ENCODE peak calls at places on chromosomes 4 and X, in four cellular contexts. C, P, F and X are unnamed samples.

GRCh38 chr4:126687655-126688358 is 945.0 kb upstream of the INTU start:
- DNase-seq in C (no peak), P (no peak), F (no peak), X (no peak)

GRCh38 chr4:87498446-87498900 is 30.7 kb downstream of the SPARCL1 start:
- DNase-seq in C (no peak), P (no peak), F (no peak), X (no peak)

GRCh38 chr4:168248311-168248710 is 70.2 kb downstream of the DDX60 start:
- DNase-seq in C (no peak), P (no peak), F (no peak), X (no peak)

GRCh38 chr4:24603343-24603742 is 19.0 kb upstream of the DHX15 start:
- DNase-seq in C (no peak), P (no peak), F (no peak), X (no peak)

GRCh38 chr4:73019462-73020047 is 50.0 kb downstream of the COX18 start:
- DNase-seq in C (peak; percentile 18), P (no peak), F (peak; percentile 23), X (peak; percentile 64)

GRCh38 chr4:38670939-38671593 is 7.1 kb downstream of the KLF3 start:
- DNase-seq in C (no peak), P (no peak), F (no peak), X (no peak)

GRCh38 chr4:119035941-119036737 is 99.5 kb upstream of the MYOZ2 start:
- DNase-seq in C (no peak), P (no peak), F (no peak), X (no peak)

GRCh38 chrX:71911731-71912050 is 1.0 kb downstream of the NHSL2 start:
- DNase-seq in C (no peak), P (no peak), F (no peak), X (no peak)

GRCh38 chr4:55503164-55503563 is 43.5 kb downstream of the CLOCK start:
- DNase-seq in C (peak; percentile 2), P (no peak), F (no peak), X (peak; percentile 20)

GRCh38 chr4:186782302-186782701 is 58.6 kb upstream of the FAT1 start:
- DNase-seq in C (no peak), P (no peak), F (no peak), X (no peak)

GRCh38 chrX:17968367-17968766 is 107.3 kb upstream of the RAI2 start:
- DNase-seq in C (no peak), P (no peak), F (no peak), X (peak; percentile 21)

GRCh38 chr4:15149234-15149841 is 147.1 kb downstream of the CPEB2 start:
- DNase-seq in C (no peak), P (peak; percentile 33), F (no peak), X (peak; percentile 14)

GRCh38 chr4:157244348-157244747 is 23.8 kb downstream of the GRIA2 start:
- DNase-seq in C (no peak), P (no peak), F (no peak), X (no peak)

GRCh38 chr4:113677333-113677732 is 84.2 kb downstream of the CAMK2D start:
- DNase-seq in C (no peak), P (no peak), F (no peak), X (no peak)

GRCh38 chr4:16785800-16786527 is 112.5 kb downstream of the LDB2 start:
- DNase-seq in C (no peak), P (no peak), F (no peak), X (no peak)

GRCh38 chr4:6908397-6909112 is 1.1 kb upstream of the TBC1D14 start:
- DNase-seq in C (no peak), P (no peak), F (no peak), X (no peak)

GRCh38 chr4:143099693-143100092 is 85.0 kb upstream of the USP38 start:
- DNase-seq in C (no peak), P (no peak), F (no peak), X (no peak)

GRCh38 chrX:47370278-47370677 is at the start of gene ZNF157:
- DNase-seq in C (no peak), P (no peak), F (no peak), X (no peak)

GRCh38 chr4:25654031-25654970 is 1.4 kb upstream of the SLC34A2 start:
- DNase-seq in C (no peak), P (no peak), F (no peak), X (no peak)

GRCh38 chrX:68935362-68935761 is 106.5 kb downstream of the EFNB1 start:
- DNase-seq in C (no peak), P (no peak), F (no peak), X (no peak)

GRCh38 chr4:141896687-141897086 is 260.3 kb downstream of the IL15 start:
- DNase-seq in C (no peak), P (no peak), F (no peak), X (no peak)

GRCh38 chr4:111228396-111228795 is 605.5 kb upstream of the PITX2 start:
- DNase-seq in C (no peak), P (no peak), F (no peak), X (no peak)

GRCh38 chrX:107547621-107548020 is 80.7 kb upstream of the PRPS1 start:
- DNase-seq in C (no peak), P (no peak), F (no peak), X (no peak)

GRCh38 chr4:114025176-114025777 is 45.8 kb upstream of the ARSJ start:
- DNase-seq in C (no peak), P (peak; percentile 33), F (peak; percentile 5), X (no peak)

DNA sequence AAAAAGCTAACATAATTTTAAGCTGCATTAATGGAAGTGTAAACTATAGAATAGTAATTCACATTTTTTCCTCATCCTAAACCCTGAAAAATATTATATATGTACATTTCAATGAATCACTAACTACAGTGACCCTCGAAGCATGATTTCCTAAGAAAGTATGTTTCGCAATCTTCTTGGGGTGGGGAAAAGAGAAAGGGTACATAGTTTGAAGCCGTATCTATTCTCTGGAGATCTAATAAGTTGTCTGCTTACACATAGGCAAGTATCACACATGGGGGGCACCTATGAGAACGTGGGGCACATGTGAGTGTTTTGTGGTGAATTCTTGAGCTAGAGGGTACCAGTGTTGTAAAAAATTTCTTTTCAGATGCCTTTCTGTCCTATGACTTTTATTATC is 71.2 kb downstream of the JADE1 start:
- DNase-seq in C (no peak), P (no peak), F (no peak), X (no peak)
- TF ChIP-seq POLR2AphosphoS2 in C (no peak), P (no peak), F (no peak), X (no peak)

GRCh38 chr4:71333368-71333767 is 5.5 kb upstream of the SLC4A4 start:
- DNase-seq in C (no peak), P (no peak), F (no peak), X (no peak)
- TF ChIP-seq POLR2AphosphoS2 in C (no peak), P (no peak), F (no peak), X (no peak)

DNA sequence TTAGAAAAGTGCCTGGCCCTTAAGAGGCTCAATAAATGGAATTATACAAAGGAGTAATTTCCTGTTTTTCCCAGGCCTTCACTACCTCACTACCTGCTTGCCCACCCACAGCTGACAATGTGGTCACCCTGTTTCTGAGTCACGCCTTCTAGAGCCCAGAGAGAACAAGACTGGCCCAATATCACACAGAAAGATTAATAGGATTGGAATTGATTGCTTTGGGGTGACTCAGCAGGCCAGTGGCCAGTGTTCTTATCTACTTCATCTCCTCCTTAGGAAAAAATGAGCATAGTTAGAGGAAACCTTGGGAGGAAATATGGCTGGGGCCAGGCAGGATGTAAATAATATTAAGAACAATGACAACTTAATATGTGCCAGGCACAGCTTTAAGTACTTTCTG is 4.5 kb upstream of the FGF16 start:
- DNase-seq in C (peak; percentile 34), P (no peak), F (peak; percentile 1), X (no peak)
- TF ChIP-seq POLR2AphosphoS2 in C (no peak), P (no peak), F (no peak), X (no peak)

DNA sequence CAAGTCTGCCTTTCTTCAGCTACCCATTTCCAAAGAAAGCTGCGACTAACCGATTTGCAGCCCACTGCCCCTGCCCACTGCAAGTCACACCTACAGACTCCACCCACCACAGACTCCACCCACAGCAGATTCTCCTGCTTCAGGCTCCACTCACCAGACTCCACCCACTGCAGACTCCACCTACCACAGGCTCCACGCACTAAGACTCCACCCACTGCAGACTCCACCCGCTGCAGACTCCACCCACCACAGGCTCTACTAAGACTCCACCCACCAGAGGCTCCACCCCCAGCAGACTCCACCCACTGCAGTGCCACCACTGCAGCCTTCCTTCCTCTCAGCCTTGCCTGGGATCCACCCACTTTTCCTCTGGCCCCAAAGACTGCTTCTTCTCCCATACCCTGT is 41.3 kb downstream of the ABLIM2 start:
- DNase-seq in C (peak; percentile 67), P (peak; percentile 4), F (peak; percentile 12), X (peak; percentile 93)
- TF ChIP-seq POLR2AphosphoS2 in C (no peak), P (no peak), F (no peak), X (no peak)

DNA sequence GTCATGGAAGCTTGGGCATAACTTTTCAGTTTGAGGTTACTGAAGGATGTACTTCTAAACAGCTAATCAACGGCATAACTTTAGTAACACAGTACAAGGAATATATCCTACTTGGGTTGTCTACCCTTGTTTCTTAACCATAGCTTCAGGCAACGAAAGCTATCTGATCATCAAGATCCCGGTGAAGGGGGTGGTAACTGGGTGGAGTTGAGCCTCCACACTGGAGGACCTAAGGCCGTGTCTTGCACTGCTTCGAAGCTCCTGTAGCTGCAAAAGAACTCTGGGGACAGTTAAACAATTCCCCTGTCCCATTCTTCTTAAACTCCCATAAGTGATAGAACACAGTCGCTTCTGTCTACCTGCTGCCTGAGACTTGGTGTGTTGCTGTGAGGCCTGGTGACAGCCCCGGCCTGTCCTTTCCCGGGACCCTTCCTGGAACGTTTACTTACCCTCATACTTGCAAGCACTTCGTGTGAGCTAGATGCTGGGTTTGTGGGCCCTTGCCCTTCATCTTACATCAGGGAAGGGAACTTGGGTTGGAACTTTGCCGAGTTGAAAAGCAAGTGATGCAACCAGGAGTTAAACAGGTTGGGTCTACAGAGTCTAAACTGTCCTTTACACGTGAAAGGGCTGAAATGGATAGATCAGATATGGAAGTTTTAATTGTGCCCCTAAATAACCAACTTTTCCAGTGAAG is 5.8 kb upstream of the WDR1 start:
- DNase-seq in C (no peak), P (no peak), F (no peak), X (no peak)
- TF ChIP-seq POLR2AphosphoS2 in C (no peak), P (no peak), F (no peak), X (no peak)

GRCh38 chr4:176988226-176988625 is 195.5 kb upstream of the VEGFC start:
- DNase-seq in C (peak; percentile 87), P (no peak), F (no peak), X (no peak)
- TF ChIP-seq POLR2AphosphoS2 in C (no peak), P (no peak), F (no peak), X (no peak)